ENCODE peak calls at places on chromosomes 7 and 10, in ten cellular contexts. R is endothelial cell; E is stimulated activated CD4-positive, alpha-beta T cell treated with anti-CD3 and anti-CD28 coated beads, Interleukin-12 subunit alpha, Interleukin-12 subunit beta, amount 100 ng/mL, for 4 hours; O is amniotic stem cell; F is caudate nucleus; J is MV-4-11; N is Calu3; T is esophagus squamous epithelium; X is coronary artery; D is T-cell. M is an unnamed sample.

GRCh38 chr7:105652359-105652993 is 71.2 kb upstream of the EFCAB10 start:
- DNase-seq in D (peak), X (peak), F (peak), N (peak), R (peak), E (peak), O (peak), T (no peak), J (peak), M (peak)

GRCh38 chr7:44891372-44891771 is 6.0 kb upstream of the PURB start:
- DNase-seq in D (no peak), X (no peak), N (no peak), R (no peak), E (no peak), J (no peak), T (no peak), O (no peak), F (no peak), M (no peak)

GRCh38 chr10:100229819-100230422 is 525 bp upstream of the CHUK start:
- DNase-seq in D (no peak), F (no peak), E (no peak), J (no peak), X (no peak), T (no peak), N (no peak), O (no peak), R (no peak), M (no peak)

GRCh38 chr7:108235451-108236061 is 105.4 kb upstream of the LAMB4 start:
- DNase-seq in N (no peak), X (no peak), J (peak), F (no peak), D (no peak), O (no peak), T (no peak), E (no peak), R (no peak), M (no peak)

GRCh38 chr10:490891-491571 is 198.4 kb downstream of the DIP2C start:
- DNase-seq in O (no peak), J (peak), R (peak), N (no peak), D (no peak), F (peak), T (no peak), X (no peak), E (no peak), M (no peak)

GRCh38 chr7:45066409-45066808 is 22.4 kb downstream of the NACAD start:
- DNase-seq in F (no peak), T (no peak), N (no peak), D (no peak), X (peak), R (no peak), E (no peak), J (no peak), O (no peak), M (no peak)

GRCh38 chr10:4670737-4671136 is 155.3 kb upstream of the AKR1E2 start:
- DNase-seq in X (no peak), N (no peak), O (no peak), D (no peak), R (no peak), T (no peak), J (no peak), F (no peak), E (no peak), M (no peak)

GRCh38 chr10:83706952-83707582 is 432.2 kb upstream of the GHITM start:
- DNase-seq in R (no peak), X (no peak), F (no peak), T (no peak), D (no peak), J (no peak), O (no peak), E (no peak), N (no peak), M (no peak)

GRCh38 chr10:69375307-69376151 is 41.2 kb downstream of the TACR2 start:
- DNase-seq in O (no peak), J (no peak), T (no peak), R (no peak), X (no peak), E (no peak), N (no peak), D (no peak), F (no peak), M (no peak)

GRCh38 chr10:66837335-66837734 is 88.5 kb upstream of the LRRTM3 start:
- DNase-seq in O (no peak), F (no peak), E (no peak), J (no peak), N (no peak), X (no peak), R (no peak), T (no peak), D (no peak), M (no peak)

GRCh38 chr7:44283381-44284211 is 41.8 kb downstream of the CAMK2B start:
- DNase-seq in F (no peak), D (no peak), O (no peak), E (no peak), J (no peak), N (no peak), R (no peak), X (peak), T (no peak), M (no peak)

GRCh38 chr10:31912898-31913847 is 15.5 kb downstream of the ARHGAP12 start:
- DNase-seq in O (no peak), X (no peak), T (no peak), D (no peak), E (no peak), F (no peak), N (no peak), J (no peak), R (no peak), M (no peak)

GRCh38 chr7:1943326-1943725 is 273.2 kb downstream of the ELFN1 start:
- DNase-seq in D (no peak), F (no peak), J (no peak), E (no peak), O (no peak), T (no peak), N (no peak), X (no peak), R (no peak), M (no peak)

GRCh38 chr7:119681336-119681735 is 591.6 kb upstream of the KCND2 start:
- DNase-seq in J (no peak), E (no peak), T (no peak), O (no peak), D (no peak), X (no peak), R (no peak), N (no peak), F (no peak), M (no peak)

GRCh38 chr10:12579954-12580858 is 230.9 kb downstream of the CAMK1D start:
- DNase-seq in T (no peak), O (no peak), D (no peak), E (no peak), F (no peak), X (peak), R (no peak), J (no peak), N (no peak), M (peak)

GRCh38 chr7:106731637-106732036 is 70.7 kb upstream of the CCDC71L start:
- DNase-seq in O (no peak), T (no peak), E (no peak), J (no peak), R (no peak), N (no peak), X (no peak), D (no peak), F (no peak), M (peak)

GRCh38 chr10:78802866-78803265 is 265.9 kb upstream of the ZMIZ1 start:
- DNase-seq in N (no peak), F (no peak), O (peak), T (no peak), X (peak), E (no peak), J (no peak), R (no peak), D (no peak), M (no peak)

GRCh38 chr10:56028299-56029132 is 332.5 kb downstream of the ZWINT start:
- DNase-seq in T (no peak), R (no peak), N (no peak), F (no peak), J (peak), D (no peak), E (no peak), O (no peak), X (no peak), M (no peak)

GRCh38 chr10:60986779-60987178 is 42.8 kb upstream of the RHOBTB1 start:
- DNase-seq in O (no peak), J (no peak), X (no peak), N (no peak), E (no peak), R (no peak), D (no peak), F (no peak), T (no peak), M (no peak)

GRCh38 chr7:159317294-159317693 is 172.6 kb upstream of the VIPR2 start:
- DNase-seq in N (no peak), D (no peak), R (no peak), X (no peak), O (no peak), J (peak), F (no peak), E (no peak), T (no peak), M (no peak)

GRCh38 chr7:155210386-155210785 is 87.3 kb upstream of the INSIG1 start:
- DNase-seq in D (no peak), E (no peak), R (no peak), J (no peak), N (peak), O (no peak), F (no peak), T (no peak), X (no peak), M (no peak)

GRCh38 chr7:94561841-94562514 is 52.4 kb downstream of the CASD1 start:
- DNase-seq in J (no peak), O (no peak), N (no peak), E (no peak), F (no peak), D (no peak), R (no peak), X (no peak), T (no peak), M (no peak)

GRCh38 chr10:84590794-84591193 is 262.4 kb downstream of the CCSER2 start:
- DNase-seq in J (no peak), F (no peak), R (no peak), X (no peak), E (no peak), O (no peak), T (no peak), D (no peak), N (no peak), M (peak)

GRCh38 chr7:132055331-132056120 is 499.1 kb upstream of the PODXL start:
- DNase-seq in O (no peak), T (no peak), E (no peak), R (no peak), X (peak), N (no peak), F (no peak), J (no peak), D (no peak), M (no peak)

GRCh38 chr10:46229144-46229563 is 57.6 kb upstream of the ANTXRL start:
- DNase-seq in E (no peak), O (no peak), J (peak), F (no peak), R (peak), D (no peak), X (peak), T (no peak), N (peak), M (no peak)

GRCh38 chr7:1569833-1570632 is at the start of gene PSMG3:
- DNase-seq in X (peak), F (peak), T (peak), R (peak), N (peak), D (peak), J (peak), O (peak), E (peak), M (peak)

GRCh38 chr10:34758447-34758996 is 56.6 kb downstream of the PARD3 start:
- DNase-seq in O (peak), N (peak), D (no peak), R (no peak), J (peak), T (no peak), E (no peak), F (no peak), X (no peak), M (no peak)

GRCh38 chr7:92678291-92678920 is 88.2 kb upstream of the FAM133B start:
- DNase-seq in D (no peak), J (no peak), N (no peak), X (no peak), R (no peak), F (no peak), O (no peak), E (no peak), T (no peak), M (no peak)

GRCh38 chr10:70674560-70675495 is 2.5 kb downstream of the ADAMTS14 start:
- DNase-seq in O (no peak), E (no peak), X (no peak), F (no peak), T (no peak), D (no peak), R (no peak), J (peak), N (no peak), M (no peak)

GRCh38 chr7:20141666-20142065 is 75.5 kb downstream of the MACC1 start:
- DNase-seq in F (no peak), X (no peak), J (no peak), N (no peak), E (no peak), D (no peak), O (no peak), R (no peak), T (no peak), M (no peak)

GRCh38 chr7:112020800-112021199 is 185.4 kb downstream of the DOCK4 start:
- DNase-seq in J (no peak), O (no peak), F (no peak), X (no peak), R (no peak), D (no peak), E (no peak), T (no peak), N (no peak), M (no peak)

GRCh38 chr7:12786494-12786893 is 99.1 kb downstream of the ARL4A start:
- DNase-seq in D (no peak), N (no peak), O (no peak), E (no peak), F (no peak), X (no peak), R (no peak), T (no peak), J (no peak), M (no peak)

GRCh38 chr10:12018438-12019342 is 23.9 kb downstream of the UPF2 start:
- DNase-seq in R (no peak), E (no peak), T (no peak), F (no peak), J (peak), N (no peak), O (no peak), D (no peak), X (no peak), M (no peak)

M was measured in NCI-H1417.